ENCODE peak calls at places on chromosome 18, in six cellular contexts. V, Q, H, N, C and P are unnamed samples.

GRCh38 chr18:31274915-31275314 is 43.0 kb upstream of the DSG1 start:
- DNase-seq in V (peak; percentile 69), Q (peak; percentile 58), H (peak; percentile 30), N (no peak), C (no peak), P (no peak)

GRCh38 chr18:59219672-59220163 is at the start of gene GRP:
- DNase-seq in V (no peak), Q (no peak), H (no peak), N (no peak), C (no peak), P (no peak)

GRCh38 chr18:76351961-76352581 is 143.0 kb downstream of the ZNF516 start:
- DNase-seq in V (peak; percentile 24), Q (peak; percentile 80), H (no peak), N (no peak), C (no peak), P (peak; percentile 66)

GRCh38 chr18:48023334-48024008 is 93.0 kb upstream of the SMAD2 start:
- DNase-seq in V (peak; percentile 76), Q (peak; percentile 13), H (peak; percentile 45), N (no peak), C (peak; percentile 17), P (peak; percentile 69)

GRCh38 chr18:36862182-36862581 is 33.3 kb downstream of the KIAA1328 start:
- DNase-seq in V (no peak), Q (no peak), H (no peak), N (no peak), C (no peak), P (no peak)

GRCh38 chr18:63267990-63268721 is 51.4 kb downstream of the BCL2 start:
- DNase-seq in V (no peak), Q (no peak), H (no peak), N (no peak), C (no peak), P (no peak)

GRCh38 chr18:361941-362913 is 94.4 kb upstream of the THOC1 start:
- DNase-seq in V (no peak), Q (peak; percentile 92), H (peak; percentile 85), N (no peak), C (no peak), P (no peak)

GRCh38 chr18:77098554-77099174 is 33.9 kb downstream of the MBP start:
- DNase-seq in V (no peak), Q (no peak), H (no peak), N (no peak), C (no peak), P (peak; percentile 79)

GRCh38 chr18:6251084-6251483 is 163.6 kb downstream of the L3MBTL4 start:
- DNase-seq in V (no peak), Q (no peak), H (no peak), N (no peak), C (no peak), P (no peak)

GRCh38 chr18:79866889-79867574 is 69.3 kb downstream of the KCNG2 start:
- DNase-seq in V (peak; percentile 49), Q (no peak), H (no peak), N (no peak), C (no peak), P (no peak)

GRCh38 chr18:79517322-79517721 is 121.6 kb downstream of the NFATC1 start:
- DNase-seq in V (no peak), Q (no peak), H (no peak), N (no peak), C (no peak), P (no peak)

GRCh38 chr18:74916773-74917393 is 292.1 kb downstream of the PTGR3 start:
- DNase-seq in V (no peak), Q (no peak), H (no peak), N (no peak), C (no peak), P (no peak)

GRCh38 chr18:23020555-23021294 is 87.6 kb downstream of the RBBP8 start:
- DNase-seq in V (no peak), Q (no peak), H (no peak), N (no peak), C (no peak), P (no peak)

GRCh38 chr18:24878289-24878688 is 417.9 kb downstream of the HRH4 start:
- DNase-seq in V (peak; percentile 17), Q (peak; percentile 7), H (peak; percentile 75), N (no peak), C (no peak), P (peak; percentile 40)

GRCh38 chr18:77899972-77900754 is 650.5 kb downstream of the GALR1 start:
- DNase-seq in V (peak; percentile 33), Q (no peak), H (no peak), N (no peak), C (peak; percentile 74), P (peak; percentile 64)

GRCh38 chr18:67232406-67232805 is 284.1 kb downstream of the DSEL start:
- DNase-seq in V (peak; percentile 12), Q (no peak), H (peak; percentile 96), N (no peak), C (no peak), P (no peak)

GRCh38 chr18:37019157-37019571 is 190.2 kb downstream of the KIAA1328 start:
- DNase-seq in V (peak; percentile 12), Q (peak; percentile 27), H (no peak), N (no peak), C (no peak), P (peak; percentile 5)

DNA sequence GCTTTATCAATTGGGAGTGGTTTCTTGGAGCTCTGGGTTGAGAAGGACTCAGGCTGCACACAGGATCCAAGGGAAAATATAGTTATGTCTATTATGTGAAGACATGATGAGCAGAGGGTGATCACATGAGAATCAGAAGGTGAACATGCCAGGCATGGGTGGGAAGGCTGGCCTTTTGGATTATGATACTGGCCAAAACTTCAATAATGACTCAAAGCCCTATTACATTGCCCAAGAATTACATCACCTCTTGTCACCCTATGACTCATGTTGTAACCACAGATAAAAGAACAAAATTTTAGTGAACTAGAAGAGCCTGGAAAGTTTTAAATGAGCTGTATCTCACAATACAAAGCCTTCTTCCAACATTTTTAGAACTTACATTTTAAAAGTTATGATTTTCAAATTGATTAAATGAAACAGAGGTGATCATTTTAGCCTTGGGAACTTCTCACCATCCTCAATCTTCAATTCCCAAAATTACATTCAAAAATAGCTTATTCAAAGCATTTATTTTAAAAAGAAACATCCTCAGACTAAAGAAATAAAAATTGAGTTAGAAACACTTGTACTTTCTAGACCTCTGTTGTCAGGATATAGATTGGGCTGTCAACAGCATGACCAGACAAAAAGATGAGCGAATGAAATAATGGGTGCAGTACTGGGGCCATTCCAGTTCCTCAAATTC is 428.3 kb downstream of the MBD2 start:
- DNase-seq in V (peak; percentile 7), Q (peak; percentile 1), H (no peak), N (no peak), C (no peak), P (peak; percentile 60)
- TF ChIP-seq MYC in V (no peak), Q (no peak), H (no peak), N (no peak), C (no peak), P (no peak)

DNA sequence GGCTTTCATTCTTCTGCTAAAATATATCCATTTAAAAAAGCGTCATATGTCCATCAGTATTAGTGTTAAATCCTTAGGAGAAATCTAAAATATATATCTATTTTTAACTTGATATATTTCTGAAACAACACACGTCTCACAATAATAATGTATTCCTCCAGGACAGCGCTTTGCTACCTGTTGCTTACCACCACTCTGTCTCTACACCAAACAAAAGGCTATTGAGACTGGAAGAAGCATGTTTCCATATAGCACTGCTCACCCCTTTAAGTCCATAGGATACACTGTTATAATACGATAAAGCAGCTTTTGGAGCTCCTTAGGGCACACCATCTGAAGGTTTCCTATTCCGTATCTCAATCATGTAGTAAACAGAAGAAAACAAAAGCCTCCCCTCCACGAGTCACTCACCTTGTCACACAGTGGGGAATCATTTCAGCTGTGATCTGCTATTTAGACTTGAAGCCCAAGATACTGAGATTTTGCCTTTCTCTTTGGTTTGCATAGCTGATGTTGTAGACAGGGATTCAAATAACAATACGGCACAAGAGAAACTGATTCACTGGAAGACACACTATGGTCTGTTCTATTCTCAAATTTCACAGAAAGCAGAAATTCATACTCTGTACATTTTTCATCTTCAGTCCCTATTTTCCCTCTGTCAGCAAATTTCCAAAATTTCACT is 187.3 kb downstream of the TCF4 start:
- DNase-seq in V (no peak), Q (no peak), H (peak; percentile 65), N (no peak), C (no peak), P (no peak)
- H3K4me3 ChIP-seq in V (no peak overlapping the region), Q (no peak overlapping the region), H (peak overlapping the region; percentile 78), N (no peak overlapping the region), C (no peak overlapping the region), P (no peak overlapping the region)

GRCh38 chr18:28176933-28177827 is at the start of gene CDH2:
- DNase-seq in V (peak; percentile 86), Q (peak; percentile 77), H (peak; percentile 79), N (no peak), C (no peak), P (no peak)
- TF ChIP-seq MYC in V (no peak), Q (peak; percentile 7), H (no peak), N (no peak), C (no peak), P (no peak)

GRCh38 chr18:72867721-72868665 is at the start of gene NETO1:
- DNase-seq in V (no peak), Q (no peak), H (no peak), N (no peak), C (no peak), P (no peak)
- H3K4me3 ChIP-seq in V (peak within 1 kb of the TSS; percentile 34), Q (no peak within 1 kb of the TSS), H (no peak within 1 kb of the TSS), N (no peak within 1 kb of the TSS), C (no peak within 1 kb of the TSS), P (no peak within 1 kb of the TSS)

DNA sequence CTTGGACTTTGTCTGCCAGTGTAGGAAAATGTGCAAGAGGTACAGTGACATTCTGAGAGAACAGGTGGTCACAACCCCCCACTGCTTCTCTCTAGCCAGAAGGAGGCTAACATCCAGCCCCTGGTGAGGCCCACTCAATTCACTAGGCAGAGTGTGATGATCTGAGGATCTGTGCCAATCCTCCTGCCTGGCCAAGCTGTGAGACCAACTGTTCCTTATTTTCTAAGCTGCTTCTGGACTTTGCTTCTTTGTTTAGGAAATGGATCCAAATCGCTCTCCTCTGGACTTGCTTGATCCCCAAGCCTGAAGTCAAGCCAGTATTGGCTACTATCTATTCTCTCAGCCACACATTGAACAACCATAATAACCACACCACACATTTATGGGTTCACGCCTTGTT is 202.8 kb downstream of the PIK3C3 start:
- DNase-seq in V (no peak), Q (no peak), H (no peak), N (no peak), C (no peak), P (no peak)
- TF ChIP-seq MYC in V (no peak), Q (no peak), H (no peak), N (no peak), C (no peak), P (no peak)

GRCh38 chr18:52617931-52618330 is 277.9 kb downstream of the DCC start:
- DNase-seq in V (no peak), Q (no peak), H (no peak), N (no peak), C (no peak), P (no peak)

GRCh38 chr18:52620926-52621439 is 281.0 kb downstream of the DCC start:
- DNase-seq in V (no peak), Q (no peak), H (no peak), N (no peak), C (no peak), P (no peak)

GRCh38 chr18:52615321-52615720 is 275.3 kb downstream of the DCC start:
- DNase-seq in V (no peak), Q (no peak), H (no peak), N (no peak), C (no peak), P (no peak)

GRCh38 chr18:52615943-52616342 is 275.9 kb downstream of the DCC start:
- DNase-seq in V (no peak), Q (no peak), H (no peak), N (peak; percentile 9), C (no peak), P (no peak)
- H3K4me3 ChIP-seq in V (no peak overlapping the region), Q (no peak overlapping the region), H (no peak overlapping the region), N (no peak overlapping the region), C (no peak overlapping the region), P (no peak overlapping the region)

GRCh38 chr18:65526099-65526498 is 224.7 kb upstream of the CDH7 start:
- DNase-seq in V (no peak), Q (no peak), H (no peak), N (no peak), C (no peak), P (no peak)
- TF ChIP-seq MYC in V (no peak), Q (no peak), H (no peak), N (no peak), C (no peak), P (no peak)